ENCODE peak calls at places on chromosomes 5 and 9, in five cellular contexts. X, M, Y, Q and J are unnamed samples.

GRCh38 chr5:111968459-111968858 is 211.5 kb upstream of the NREP start:
- DNase-seq in M (no peak), X (no peak), Y (peak; percentile 25), Q (no peak), J (no peak)

GRCh38 chr5:168184103-168184502 is 107.3 kb upstream of the WWC1 start:
- DNase-seq in M (no peak), X (no peak), Q (no peak), Y (no peak), J (no peak)

GRCh38 chr9:120151149-120151548 is 428.8 kb downstream of the CDK5RAP2 start:
- DNase-seq in Q (no peak), X (no peak), M (no peak), Y (no peak), J (no peak)

GRCh38 chr5:133525048-133525447 is 87.3 kb downstream of the FSTL4 start:
- DNase-seq in Q (no peak), Y (no peak), M (no peak), X (no peak), J (no peak)

GRCh38 chr5:152246401-152246800 is 158.7 kb downstream of the NMUR2 start:
- DNase-seq in Y (peak; percentile 80), X (no peak), M (no peak), Q (no peak), J (peak; percentile 4)

GRCh38 chr5:10288600-10289213 is 19.0 kb downstream of the CMBL start:
- DNase-seq in Y (peak; percentile 94), Q (peak; percentile 32), M (no peak), X (no peak), J (peak; percentile 62)

GRCh38 chr9:34991833-34992375 is 2.4 kb downstream of the DNAJB5 start:
- DNase-seq in X (no peak), Y (peak; percentile 57), M (no peak), Q (no peak), J (peak; percentile 78)

GRCh38 chr5:157258450-157258849 is 7.5 kb upstream of the CYFIP2 start:
- DNase-seq in X (no peak), Q (no peak), M (no peak), Y (no peak), J (no peak)

GRCh38 chr5:38208782-38209378 is 49.5 kb upstream of the EGFLAM start:
- DNase-seq in Y (peak; percentile 66), Q (no peak), X (no peak), M (no peak), J (peak; percentile 26)

GRCh38 chr5:145936401-145937131 is at the start of gene SH3RF2:
- DNase-seq in Q (no peak), M (no peak), Y (peak; percentile 94), X (no peak), J (peak; percentile 54)

GRCh38 chr5:142427529-142427928 is 102.7 kb upstream of the SPRY4 start:
- DNase-seq in X (no peak), M (no peak), Q (no peak), Y (no peak), J (no peak)

GRCh38 chr5:63262191-63262981 is 683.8 kb downstream of the LRRC70 start:
- DNase-seq in Q (no peak), M (no peak), Y (peak; percentile 75), X (no peak), J (no peak)

GRCh38 chr9:17900604-17901003 is 321.7 kb downstream of the SH3GL2 start:
- DNase-seq in M (no peak), Y (no peak), X (no peak), Q (no peak), J (no peak)

GRCh38 chr5:32030226-32030625 is 143.9 kb downstream of the GOLPH3 start:
- DNase-seq in Q (no peak), Y (peak; percentile 63), X (no peak), M (no peak), J (no peak)

GRCh38 chr9:7174884-7175283 is 417.1 kb downstream of the KDM4C start:
- DNase-seq in X (no peak), M (no peak), Q (no peak), Y (peak; percentile 8), J (no peak)

GRCh38 chr5:124157320-124157719 is 589.1 kb downstream of the ZNF608 start:
- DNase-seq in M (no peak), Y (no peak), X (peak; percentile 10), Q (no peak), J (peak; percentile 6)

GRCh38 chr9:72041775-72042194 is 18.6 kb downstream of the C9orf57 start:
- DNase-seq in M (peak; percentile 62), Y (peak; percentile 96), X (no peak), Q (no peak), J (peak; percentile 4)

GRCh38 chr9:107630141-107630540 is 140.6 kb upstream of the KLF4 start:
- DNase-seq in M (no peak), Y (no peak), Q (no peak), X (no peak), J (no peak)

GRCh38 chr9:114084282-114085073 is 6.4 kb upstream of the AMBP start:
- DNase-seq in Q (no peak), Y (no peak), X (no peak), M (no peak), J (no peak)

GRCh38 chr9:91795500-91796241 is 154.4 kb downstream of the ROR2 start:
- DNase-seq in X (no peak), Q (no peak), Y (peak; percentile 65), M (no peak), J (no peak)

GRCh38 chr9:90088411-90088810 is 483.6 kb downstream of the GADD45G start:
- DNase-seq in X (no peak), Y (no peak), Q (no peak), M (no peak), J (no peak)

GRCh38 chr9:82621446-82621845 is 441.5 kb downstream of the RASEF start:
- DNase-seq in M (no peak), Q (no peak), Y (no peak), X (no peak), J (no peak)

GRCh38 chr5:8827701-8828100 is 718.2 kb downstream of the SEMA5A start:
- DNase-seq in M (no peak), Y (no peak), Q (no peak), X (no peak), J (no peak)

GRCh38 chr5:127801751-127802476 is 98.7 kb downstream of the CCDC192 start:
- DNase-seq in M (no peak), Q (no peak), X (no peak), Y (no peak), J (no peak)

GRCh38 chr9:112033237-112034215 is 136.9 kb downstream of the UGCG start:
- DNase-seq in M (no peak), X (no peak), Q (no peak), Y (no peak), J (no peak)

GRCh38 chr5:126358525-126358924 is 64.7 kb upstream of the GRAMD2B start:
- DNase-seq in M (no peak), Y (no peak), Q (peak; percentile 41), X (no peak), J (peak; percentile 29)

GRCh38 chr9:131641618-131642495 is 96.5 kb downstream of the PRRT1B start:
- DNase-seq in Y (no peak), X (no peak), M (no peak), Q (no peak), J (no peak)

GRCh38 chr5:149902177-149902576 is 42.4 kb downstream of the PDE6A start:
- DNase-seq in Y (peak; percentile 49), Q (no peak), X (no peak), M (no peak), J (no peak)
- TF ChIP-seq CTCF in Y (peak; percentile 13), Q (no peak), X (no peak), M (no peak), J (no peak)

GRCh38 chr5:174459071-174459702 is 265.2 kb upstream of the MSX2 start:
- DNase-seq in Q (no peak), Y (peak; percentile 53), X (no peak), M (no peak), J (no peak)

GRCh38 chr5:174462128-174462527 is 262.3 kb upstream of the MSX2 start:
- DNase-seq in X (no peak), Y (no peak), Q (no peak), M (no peak), J (no peak)

GRCh38 chr5:174459832-174460448 is 264.4 kb upstream of the MSX2 start:
- DNase-seq in X (no peak), Q (no peak), Y (peak; percentile 35), M (no peak), J (no peak)

DNA sequence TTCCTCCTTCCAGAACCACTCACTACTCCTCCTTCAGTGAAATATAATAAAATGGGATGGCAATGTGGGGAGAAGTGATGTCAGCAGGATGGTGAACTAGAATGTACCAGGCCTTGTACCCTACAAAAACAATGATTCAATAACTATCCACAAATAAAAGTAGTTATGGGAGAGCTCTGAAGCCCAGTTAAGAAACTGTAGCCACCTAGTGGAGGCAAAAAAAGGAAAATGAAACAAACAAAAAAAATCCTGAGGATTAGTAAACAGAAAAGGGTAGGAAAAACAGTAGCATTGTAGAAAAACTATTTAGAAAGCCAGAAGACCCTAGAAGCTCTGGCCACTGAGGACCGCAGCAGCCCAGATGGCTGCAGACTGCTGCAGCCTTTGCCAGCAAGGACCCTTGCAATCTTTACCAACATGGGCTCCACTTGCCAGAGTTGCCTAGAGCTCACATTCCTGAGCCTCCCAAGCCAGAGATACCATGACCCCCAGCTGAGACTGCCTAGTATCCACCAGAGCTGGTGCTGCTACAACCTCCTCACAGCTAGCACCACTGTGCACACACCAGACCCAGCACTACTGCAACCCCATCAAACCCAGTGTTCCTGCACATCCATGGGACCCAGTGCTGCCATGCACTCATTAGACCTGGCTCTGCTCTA is 259.7 kb upstream of the MSX2 start:
- DNase-seq in M (no peak), Q (no peak), X (no peak), Y (no peak), J (no peak)
- TF ChIP-seq CTCF in M (no peak), Q (no peak), X (no peak), Y (peak; percentile 28), J (no peak)

GRCh38 chr9:88710449-88710848 is 175.5 kb downstream of the NXNL2 start:
- DNase-seq in X (no peak), Y (no peak), M (no peak), Q (no peak), J (no peak)

GRCh38 chr9:88702985-88703384 is 168.0 kb downstream of the NXNL2 start:
- DNase-seq in X (no peak), M (no peak), Q (no peak), Y (no peak), J (no peak)

GRCh38 chr9:88711719-88712118 is 176.7 kb downstream of the NXNL2 start:
- DNase-seq in Q (no peak), Y (no peak), X (no peak), M (no peak), J (no peak)

GRCh38 chr9:88706193-88707112 is 171.5 kb downstream of the NXNL2 start:
- DNase-seq in M (no peak), Q (no peak), Y (no peak), X (no peak), J (no peak)
- TF ChIP-seq CTCF in M (no peak), Q (no peak), Y (no peak), X (no peak), J (no peak)

GRCh38 chr9:76086521-76086920 is 196.0 kb downstream of the PCSK5 start:
- DNase-seq in Q (no peak), Y (peak; percentile 25), X (no peak), M (no peak), J (no peak)
- TF ChIP-seq CTCF in Q (no peak), Y (no peak), X (no peak), M (no peak), J (no peak)

DNA sequence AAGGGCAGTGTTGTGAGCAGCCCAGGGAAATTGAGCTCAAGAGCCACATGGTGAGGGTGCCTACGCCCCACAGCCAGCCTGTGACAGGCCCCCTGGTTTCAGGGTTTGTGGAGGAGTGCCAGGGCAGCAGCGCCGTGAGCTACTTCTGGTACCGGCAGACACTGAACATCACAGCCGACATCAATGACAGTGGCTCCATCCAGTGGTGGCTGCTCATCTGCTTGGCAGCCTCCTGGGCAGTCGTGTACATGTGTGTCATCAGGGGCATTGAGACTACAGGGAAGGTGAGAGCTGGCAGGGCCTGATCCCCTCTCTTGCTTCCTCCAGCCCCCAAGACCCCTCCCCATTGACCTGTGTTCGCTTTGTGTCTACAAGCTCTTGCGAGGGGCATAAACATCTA is 10.2 kb downstream of the SLC6A18 start:
- DNase-seq in Q (no peak), X (no peak), M (no peak), Y (no peak), J (no peak)
- TF ChIP-seq CTCF in Q (no peak), X (no peak), M (no peak), Y (no peak), J (no peak)